ENCODE peak calls at places on chromosomes 7 and 10, in five cellular contexts. One of them, this sample, is unnamed.

GRCh38 chr7:121313793-121314676 is 14.8 kb upstream of the WNT16 start:
- DNase-seq in fibroblast of pulmonary artery: peak
- DNase-seq in naive B cell: peak
- DNase-seq in iris pigment epithelial cell: peak
- DNase-seq in activated CD4-positive, CD25-positive, alpha-beta regulatory T cell: no peak
- DNase-seq in this sample: peak

GRCh38 chr10:75712241-75712880 is 280.9 kb downstream of the LRMDA start:
- DNase-seq in fibroblast of pulmonary artery: no peak
- DNase-seq in naive B cell: no peak
- DNase-seq in iris pigment epithelial cell: no peak
- DNase-seq in activated CD4-positive, CD25-positive, alpha-beta regulatory T cell: no peak
- DNase-seq in this sample: no peak

GRCh38 chr10:102240467-102241036 is 760 bp downstream of the PITX3 start:
- DNase-seq in fibroblast of pulmonary artery: no peak
- DNase-seq in naive B cell: no peak
- DNase-seq in iris pigment epithelial cell: no peak
- DNase-seq in activated CD4-positive, CD25-positive, alpha-beta regulatory T cell: no peak
- DNase-seq in this sample: no peak

GRCh38 chr10:133397938-133398337 is 4.0 kb downstream of the MTG1 start:
- DNase-seq in fibroblast of pulmonary artery: no peak
- DNase-seq in naive B cell: no peak
- DNase-seq in iris pigment epithelial cell: peak
- DNase-seq in activated CD4-positive, CD25-positive, alpha-beta regulatory T cell: no peak
- DNase-seq in this sample: no peak

GRCh38 chr7:71133232-71133622 is 1.3 kb downstream of the GALNT17 start:
- DNase-seq in fibroblast of pulmonary artery: no peak
- DNase-seq in naive B cell: no peak
- DNase-seq in iris pigment epithelial cell: peak
- DNase-seq in activated CD4-positive, CD25-positive, alpha-beta regulatory T cell: no peak
- DNase-seq in this sample: peak

GRCh38 chr7:130242198-130243014 is 24.3 kb upstream of the CPA2 start:
- DNase-seq in fibroblast of pulmonary artery: peak
- DNase-seq in naive B cell: no peak
- DNase-seq in iris pigment epithelial cell: peak
- DNase-seq in activated CD4-positive, CD25-positive, alpha-beta regulatory T cell: peak
- DNase-seq in this sample: peak

GRCh38 chr10:27355918-27356573 is 115.4 kb upstream of the ACBD5 start:
- DNase-seq in fibroblast of pulmonary artery: no peak
- DNase-seq in naive B cell: no peak
- DNase-seq in iris pigment epithelial cell: no peak
- DNase-seq in activated CD4-positive, CD25-positive, alpha-beta regulatory T cell: no peak
- DNase-seq in this sample: no peak

GRCh38 chr10:102705531-102705930 is 8.7 kb downstream of the ARL3 start:
- DNase-seq in fibroblast of pulmonary artery: no peak
- DNase-seq in naive B cell: no peak
- DNase-seq in iris pigment epithelial cell: no peak
- DNase-seq in activated CD4-positive, CD25-positive, alpha-beta regulatory T cell: no peak
- DNase-seq in this sample: peak

GRCh38 chr7:78968951-78969350 is 484.5 kb downstream of the MAGI2 start:
- DNase-seq in fibroblast of pulmonary artery: no peak
- DNase-seq in naive B cell: no peak
- DNase-seq in iris pigment epithelial cell: no peak
- DNase-seq in activated CD4-positive, CD25-positive, alpha-beta regulatory T cell: no peak
- DNase-seq in this sample: no peak

GRCh38 chr10:131810805-131811137 is 90.0 kb upstream of the PPP2R2D start:
- DNase-seq in fibroblast of pulmonary artery: no peak
- DNase-seq in naive B cell: no peak
- DNase-seq in iris pigment epithelial cell: no peak
- DNase-seq in activated CD4-positive, CD25-positive, alpha-beta regulatory T cell: no peak
- DNase-seq in this sample: no peak

GRCh38 chr7:13731643-13732042 is 257.8 kb downstream of the ETV1 start:
- DNase-seq in fibroblast of pulmonary artery: no peak
- DNase-seq in naive B cell: no peak
- DNase-seq in iris pigment epithelial cell: peak
- DNase-seq in activated CD4-positive, CD25-positive, alpha-beta regulatory T cell: no peak
- DNase-seq in this sample: no peak